ENCODE peak calls at places on chromosomes 11 and 22, in ten cellular contexts. K is heart right ventricle, A is endothelial cell of umbilical vein, C is suprapubic skin, W is mammary epithelial cell, T is A673, E is foreskin keratinocyte, O is fibroblast of lung, F is prostate gland, L is tibial nerve. V is an unnamed sample.
A peak's percentile ranks its signal among the peaks of the same experiment; 100 is the strongest.

GRCh38 chr11:31802990-31803812 is 7.9 kb downstream of the PAX6 start:
- DNase-seq in K (no peak), A (no peak), C (no peak), W (no peak), T (no peak), E (no peak), O (no peak), F (no peak), L (no peak), V (no peak)

GRCh38 chr11:61700221-61700620 is 20.0 kb downstream of the DAGLA start:
- DNase-seq in K (no peak), A (no peak), C (no peak), W (peak; percentile 86), T (no peak), E (peak; percentile 32), O (peak; percentile 65), F (peak; percentile 44), L (no peak), V (peak; percentile 88)

GRCh38 chr11:19988598-19988997 is 171.7 kb downstream of the DBX1 start:
- DNase-seq in K (peak; percentile 18), A (no peak), C (no peak), W (peak; percentile 91), T (no peak), E (peak; percentile 47), O (peak; percentile 83), F (peak; percentile 51), L (no peak), V (no peak)

GRCh38 chr11:67307545-67308001 is 4.2 kb downstream of the SSH3 start:
- DNase-seq in K (no peak), A (no peak), C (peak; percentile 60), W (no peak), T (no peak), E (no peak), O (no peak), F (no peak), L (no peak), V (no peak)

GRCh38 chr11:80320765-80321164 is 879.9 kb upstream of the TENM4 start:
- DNase-seq in K (no peak), A (no peak), C (no peak), W (no peak), T (peak; percentile 38), E (no peak), O (peak; percentile 15), F (no peak), L (no peak), V (no peak)

GRCh38 chr22:22712666-22713365 is 68.4 kb downstream of the GGTLC2 start:
- DNase-seq in K (no peak), A (no peak), C (no peak), W (no peak), T (no peak), E (no peak), O (no peak), F (no peak), L (no peak), V (no peak)

GRCh38 chr11:66221726-66222236 is 46.7 kb upstream of the RAB1B start:
- DNase-seq in K (no peak), A (no peak), C (no peak), W (no peak), T (peak; percentile 67), E (no peak), O (no peak), F (no peak), L (no peak), V (peak; percentile 41)

GRCh38 chr22:45682069-45682468 is 10.4 kb downstream of the ATXN10 start:
- DNase-seq in K (no peak), A (no peak), C (no peak), W (no peak), T (no peak), E (no peak), O (no peak), F (no peak), L (no peak), V (no peak)

GRCh38 chr22:31583861-31584485 is 78.0 kb downstream of the PISD start:
- DNase-seq in K (no peak), A (peak; percentile 45), C (peak; percentile 2), W (no peak), T (no peak), E (no peak), O (peak; percentile 36), F (no peak), L (no peak), V (no peak)

GRCh38 chr11:130477646-130478203 is 29.3 kb downstream of the ADAMTS15 start:
- DNase-seq in K (no peak), A (no peak), C (no peak), W (no peak), T (no peak), E (no peak), O (peak; percentile 59), F (no peak), L (no peak), V (no peak)

GRCh38 chr11:198236-198806 is 5.4 kb downstream of the SCGB1C1 start:
- DNase-seq in K (no peak), A (no peak), C (no peak), W (no peak), T (no peak), E (no peak), O (no peak), F (no peak), L (no peak), V (peak; percentile 40)

GRCh38 chr11:73189315-73189714 is 28.8 kb upstream of the P2RY2 start:
- DNase-seq in K (peak; percentile 43), A (no peak), C (peak; percentile 67), W (no peak), T (no peak), E (no peak), O (no peak), F (no peak), L (no peak), V (peak; percentile 81)

GRCh38 chr11:108160970-108161566 is 39.7 kb downstream of the ACAT1 start:
- DNase-seq in K (no peak), A (no peak), C (no peak), W (no peak), T (no peak), E (no peak), O (no peak), F (no peak), L (no peak), V (peak; percentile 43)
- TF ChIP-seq CTCF in K (no peak), A (no peak), C (no peak), W (no peak), T (no peak), E (no peak), O (no peak), F (no peak), L (no peak), V (no peak)

GRCh38 chr22:38842512-38843200 is 1.2 kb downstream of the NPTXR start:
- DNase-seq in K (no peak), A (no peak), C (no peak), W (no peak), T (no peak), E (no peak), O (no peak), F (no peak), L (no peak), V (no peak)

GRCh38 chr22:38841211-38841610 is 2.6 kb downstream of the NPTXR start:
- DNase-seq in K (no peak), A (no peak), C (no peak), W (no peak), T (no peak), E (no peak), O (no peak), F (peak; percentile 36), L (no peak), V (no peak)

GRCh38 chr22:38841635-38842034 is 2.2 kb downstream of the NPTXR start:
- DNase-seq in K (no peak), A (no peak), C (no peak), W (no peak), T (no peak), E (no peak), O (no peak), F (no peak), L (no peak), V (no peak)

GRCh38 chr22:38837414-38837813 is 6.4 kb downstream of the NPTXR start:
- DNase-seq in K (no peak), A (no peak), C (no peak), W (no peak), T (no peak), E (no peak), O (no peak), F (no peak), L (no peak), V (no peak)

DNA sequence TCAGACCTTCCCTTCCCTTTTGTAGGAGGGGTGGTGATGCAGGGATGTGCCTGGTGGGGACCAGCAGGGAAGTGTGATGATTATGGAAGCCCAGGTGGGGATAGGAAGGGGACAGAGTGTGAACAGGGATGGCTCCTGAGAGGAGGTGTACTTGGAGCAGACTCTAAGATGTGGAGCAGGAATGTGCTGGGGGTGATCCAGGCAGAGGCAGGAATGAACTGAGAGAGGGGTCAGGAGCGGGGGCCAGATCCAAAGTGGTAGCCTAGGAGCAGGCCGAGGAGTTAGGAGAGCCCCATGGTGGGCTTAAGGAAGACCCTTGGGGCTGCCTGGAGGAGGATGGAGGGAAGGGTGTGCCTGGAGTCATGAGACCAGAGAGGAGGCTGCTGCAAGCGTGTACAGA is 3.7 kb downstream of the NPTXR start:
- DNase-seq in K (no peak), A (no peak), C (no peak), W (no peak), T (no peak), E (no peak), O (no peak), F (no peak), L (no peak), V (no peak)
- H3K4me1 ChIP-seq in K (peaks cover 6% of the 10 kb centered on the region), A (peaks cover 3% of the 10 kb centered on the region), C (peaks cover 18% of the 10 kb centered on the region), W (peaks cover 10% of the 10 kb centered on the region), T (peaks cover 33% of the 10 kb centered on the region), E (no peaks in the 10 kb centered on the region), O (no peaks in the 10 kb centered on the region), F (peaks cover 6% of the 10 kb centered on the region), L (no peaks in the 10 kb centered on the region), V (peaks cover 5% of the 10 kb centered on the region)

DNA sequence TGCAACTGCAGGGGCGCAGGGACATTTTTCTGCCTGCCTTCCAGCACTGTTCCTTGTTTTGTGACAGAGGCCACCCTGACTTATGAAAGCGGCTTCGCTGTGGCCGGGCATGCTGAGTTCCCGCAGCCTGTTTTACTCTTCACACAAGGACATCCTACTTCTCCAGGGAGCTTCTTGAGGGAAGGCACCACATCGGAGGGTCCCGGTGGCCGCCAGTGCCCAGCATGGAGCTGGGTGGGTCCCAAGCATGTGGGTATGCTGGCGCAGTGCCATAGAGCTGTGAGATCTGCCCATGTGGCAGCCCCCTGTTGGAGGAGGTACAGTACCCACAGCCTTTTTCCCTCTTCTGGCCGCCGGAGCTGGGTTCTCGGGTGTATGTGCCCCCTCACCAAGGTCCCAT is 136.1 kb downstream of the GRIK4 start:
- DNase-seq in K (no peak), A (no peak), C (no peak), W (no peak), T (no peak), E (no peak), O (no peak), F (no peak), L (no peak), V (no peak)
- H3K27me3 ChIP-seq in K (peaks cover 32% of the 10 kb centered on the region), A (peaks cover 16% of the 10 kb centered on the region), C (peaks cover 2% of the 10 kb centered on the region), W (peaks cover 3% of the 10 kb centered on the region), T (peaks cover 71% of the 10 kb centered on the region), E (peaks cover 9% of the 10 kb centered on the region), O (no peaks in the 10 kb centered on the region), F (no peaks in the 10 kb centered on the region), L (no peaks in the 10 kb centered on the region), V (no peaks in the 10 kb centered on the region)

DNA sequence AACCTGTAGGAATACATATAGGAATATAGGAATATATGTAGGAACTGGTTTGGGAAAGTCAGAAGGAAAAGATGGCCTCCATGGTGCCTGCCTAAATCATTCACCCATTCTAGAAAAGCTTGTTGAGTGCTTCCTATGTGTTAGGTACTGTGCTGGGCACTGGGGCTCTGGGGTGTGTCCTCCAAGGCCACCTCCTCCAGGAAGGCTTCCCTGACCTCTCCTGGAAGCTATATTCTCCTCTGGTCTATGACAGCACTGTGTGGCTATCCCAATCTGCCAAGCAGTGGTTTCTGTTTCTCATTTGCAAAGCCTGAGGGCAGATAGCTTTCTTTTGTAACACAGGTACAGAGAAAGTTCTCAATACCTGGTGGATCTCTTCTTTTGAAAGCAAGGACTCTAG is 30.2 kb downstream of the IRAG1 start:
- DNase-seq in K (no peak), A (no peak), C (no peak), W (no peak), T (no peak), E (no peak), O (no peak), F (no peak), L (no peak), V (no peak)
- TF ChIP-seq CTCF in K (no peak), A (no peak), C (no peak), W (no peak), T (no peak), E (no peak), O (no peak), F (no peak), L (no peak), V (no peak)